ENCODE peak calls at places on chromosomes 16 and 17, in nine cellular contexts. W is CD8-positive, alpha-beta memory T cell; V is T47D; H is non-pigmented ciliary epithelial cell; S is hippocampal formation; B is AG04450; O is lower lobe of right lung; Q is bronchial epithelial cell; M is GM23338. N is an unnamed sample.

GRCh38 chr16:17237350-17237944 is 233.3 kb downstream of the XYLT1 start:
- DNase-seq in W (no peak), V (no peak), H (no peak), S (no peak), B (no peak), O (no peak), Q (no peak), M (no peak), N (no peak)

GRCh38 chr17:63995626-63996025 is 2.5 kb upstream of the PRR29 start:
- DNase-seq in W (no peak), V (no peak), H (no peak), S (no peak), B (no peak), O (peak), Q (no peak), M (no peak), N (no peak)

GRCh38 chr17:38560503-38561318 is 45.0 kb downstream of the SRCIN1 start:
- DNase-seq in W (no peak), V (peak), H (no peak), S (no peak), B (no peak), O (no peak), Q (no peak), M (peak), N (no peak)

GRCh38 chr17:7523033-7523432 is 25.8 kb upstream of the TNFSF12 start:
- DNase-seq in W (peak), V (peak), H (no peak), S (no peak), B (no peak), O (peak), Q (no peak), M (peak), N (no peak)

GRCh38 chr16:86343733-86344585 is 166.4 kb upstream of the FOXF1 start:
- DNase-seq in W (no peak), V (no peak), H (no peak), S (no peak), B (no peak), O (no peak), Q (no peak), M (no peak), N (no peak)

GRCh38 chr16:25027781-25028180 is 12.6 kb upstream of the ARHGAP17 start:
- DNase-seq in W (no peak), V (no peak), H (no peak), S (no peak), B (no peak), O (no peak), Q (no peak), M (no peak), N (no peak)

GRCh38 chr17:80751460-80752368 is 207.1 kb downstream of the RPTOR start:
- DNase-seq in W (no peak), V (peak), H (no peak), S (peak), B (no peak), O (no peak), Q (no peak), M (peak), N (no peak)

GRCh38 chr16:10078541-10078949 is 103.7 kb downstream of the GRIN2A start:
- DNase-seq in W (no peak), V (no peak), H (no peak), S (no peak), B (no peak), O (no peak), Q (no peak), M (peak), N (no peak)

GRCh38 chr16:23062524-23062923 is 86.7 kb downstream of the USP31 start:
- DNase-seq in W (no peak), V (no peak), H (no peak), S (no peak), B (no peak), O (no peak), Q (no peak), M (no peak), N (no peak)

GRCh38 chr17:62626719-62627218 is 701 bp upstream of the MRC2 start:
- DNase-seq in W (no peak), V (no peak), H (peak), S (no peak), B (peak), O (no peak), Q (peak), M (peak), N (no peak)

GRCh38 chr17:67637901-67638641 is 79.7 kb upstream of the NOL11 start:
- DNase-seq in W (no peak), V (peak), H (no peak), S (no peak), B (no peak), O (peak), Q (peak), M (peak), N (no peak)

GRCh38 chr16:57297856-57298255 is 13.4 kb upstream of the PLLP start:
- DNase-seq in W (peak), V (no peak), H (no peak), S (no peak), B (no peak), O (no peak), Q (no peak), M (peak), N (no peak)

GRCh38 chr16:19744670-19745069 is 26.6 kb downstream of the IQCK start:
- DNase-seq in W (no peak), V (no peak), H (no peak), S (no peak), B (no peak), O (no peak), Q (no peak), M (no peak), N (no peak)

GRCh38 chr16:31375231-31375630 is 17.9 kb upstream of the ITGAD start:
- DNase-seq in W (no peak), V (no peak), H (no peak), S (no peak), B (no peak), O (no peak), Q (no peak), M (no peak), N (no peak)

GRCh38 chr17:21164226-21165019 is 37.7 kb downstream of the DHRS7B start:
- DNase-seq in W (no peak), V (peak), H (no peak), S (no peak), B (no peak), O (no peak), Q (no peak), M (no peak), N (no peak)

GRCh38 chr17:48871551-48872351 is 20.8 kb upstream of the ATP5MC1 start:
- DNase-seq in W (no peak), V (no peak), H (no peak), S (no peak), B (no peak), O (no peak), Q (no peak), M (no peak), N (no peak)

GRCh38 chr17:75205793-75206163 is 299 bp downstream of the NUP85 start:
- DNase-seq in W (no peak), V (no peak), H (no peak), S (no peak), B (no peak), O (no peak), Q (no peak), M (no peak), N (no peak)

GRCh38 chr17:47905221-47905733 is 9.2 kb downstream of the SP2 start:
- DNase-seq in W (peak), V (peak), H (peak), S (peak), B (peak), O (peak), Q (peak), M (no peak), N (no peak)

GRCh38 chr16:13895516-13895915 is 24.4 kb upstream of the ERCC4 start:
- DNase-seq in W (no peak), V (no peak), H (no peak), S (no peak), B (no peak), O (no peak), Q (no peak), M (no peak), N (no peak)

GRCh38 chr16:17519041-17519440 is 48.3 kb upstream of the XYLT1 start:
- DNase-seq in W (no peak), V (no peak), H (no peak), S (no peak), B (no peak), O (no peak), Q (no peak), M (no peak), N (no peak)

GRCh38 chr16:23171234-23171948 is 11.2 kb upstream of the SCNN1G start:
- DNase-seq in W (no peak), V (no peak), H (no peak), S (no peak), B (no peak), O (no peak), Q (peak), M (no peak), N (no peak)

GRCh38 chr16:78392585-78393195 is 293.2 kb downstream of the WWOX start:
- DNase-seq in W (no peak), V (peak), H (no peak), S (no peak), B (no peak), O (no peak), Q (no peak), M (no peak), N (no peak)

GRCh38 chr17:59423137-59423703 is 91.8 kb downstream of the YPEL2 start:
- DNase-seq in W (no peak), V (no peak), H (no peak), S (no peak), B (no peak), O (no peak), Q (peak), M (no peak), N (no peak)

GRCh38 chr17:77208217-77208808 is 67.5 kb downstream of the SEC14L1 start:
- DNase-seq in W (no peak), V (peak), H (no peak), S (peak), B (peak), O (no peak), Q (no peak), M (peak), N (no peak)

GRCh38 chr17:14261406-14261805 is 24.7 kb upstream of the CDRT15 start:
- DNase-seq in W (no peak), V (no peak), H (no peak), S (no peak), B (no peak), O (no peak), Q (no peak), M (no peak), N (no peak)

GRCh38 chr16:1812732-1813163 is 13.9 kb downstream of the HAGH start:
- DNase-seq in W (peak), V (peak), H (peak), S (peak), B (peak), O (peak), Q (peak), M (peak), N (no peak)

GRCh38 chr17:60164697-60165096 is 14.9 kb downstream of the CA4 start:
- DNase-seq in W (no peak), V (no peak), H (no peak), S (no peak), B (no peak), O (no peak), Q (no peak), M (no peak), N (no peak)

GRCh38 chr17:10171581-10171981 is 26.8 kb downstream of the GAS7 start:
- DNase-seq in W (no peak), V (no peak), H (no peak), S (no peak), B (no peak), O (no peak), Q (no peak), M (no peak), N (no peak)

GRCh38 chr17:4806770-4807533 is at the start of gene PLD2:
- DNase-seq in W (peak), V (peak), H (no peak), S (peak), B (no peak), O (peak), Q (peak), M (peak), N (peak)

N was measured in natural killer cell.